ENCODE peak calls at places on chromosomes 12 and 14, in ten cellular contexts. One of them, this sample, is unnamed.
A peak's percentile ranks its signal among the peaks of the same experiment; 100 is the strongest.

GRCh38 chr14:86799244-86799647 is 1193.7 kb downstream of the GALC start:
- DNase-seq in nephron progenitor cell: no peak
- DNase-seq in lower lobe of right lung: no peak
- DNase-seq in BE2C: peak; percentile 46
- DNase-seq in RWPE1: peak; percentile 78
- DNase-seq in AG04449: peak; percentile 94
- DNase-seq in H1: no peak
- DNase-seq in transverse colon: no peak
- DNase-seq in ovary: no peak
- DNase-seq in mucosa of descending colon: no peak
- DNase-seq in this sample: peak; percentile 89

GRCh38 chr12:69266045-69266635 is 26.8 kb downstream of the CPSF6 start:
- DNase-seq in transverse colon: no peak
- DNase-seq in lower lobe of right lung: no peak
- DNase-seq in RWPE1: peak; percentile 12
- DNase-seq in mucosa of descending colon: no peak
- DNase-seq in nephron progenitor cell: no peak
- DNase-seq in BE2C: no peak
- DNase-seq in H1: no peak
- DNase-seq in ovary: no peak
- DNase-seq in AG04449: no peak
- DNase-seq in this sample: peak; percentile 90

GRCh38 chr14:64673748-64674147 is 30.5 kb upstream of the PLEKHG3 start:
- DNase-seq in RWPE1: peak; percentile 28
- DNase-seq in H1: no peak
- DNase-seq in nephron progenitor cell: no peak
- DNase-seq in BE2C: no peak
- DNase-seq in mucosa of descending colon: no peak
- DNase-seq in transverse colon: no peak
- DNase-seq in ovary: no peak
- DNase-seq in lower lobe of right lung: peak; percentile 68
- DNase-seq in AG04449: no peak
- DNase-seq in this sample: peak; percentile 35

GRCh38 chr12:33734871-33735270 is 287.4 kb upstream of the ALG10 start:
- DNase-seq in transverse colon: no peak
- DNase-seq in BE2C: no peak
- DNase-seq in lower lobe of right lung: no peak
- DNase-seq in mucosa of descending colon: no peak
- DNase-seq in RWPE1: no peak
- DNase-seq in ovary: no peak
- DNase-seq in H1: no peak
- DNase-seq in nephron progenitor cell: no peak
- DNase-seq in AG04449: no peak
- DNase-seq in this sample: no peak

GRCh38 chr14:24911324-24912095 is 138.4 kb downstream of the STXBP6 start:
- DNase-seq in nephron progenitor cell: no peak
- DNase-seq in mucosa of descending colon: peak; percentile 60
- DNase-seq in ovary: no peak
- DNase-seq in BE2C: no peak
- DNase-seq in RWPE1: no peak
- DNase-seq in AG04449: no peak
- DNase-seq in transverse colon: no peak
- DNase-seq in H1: no peak
- DNase-seq in lower lobe of right lung: no peak
- DNase-seq in this sample: peak; percentile 10

GRCh38 chr12:93777249-93777648 is 100.1 kb downstream of the CRADD start:
- DNase-seq in RWPE1: no peak
- DNase-seq in transverse colon: no peak
- DNase-seq in BE2C: no peak
- DNase-seq in mucosa of descending colon: no peak
- DNase-seq in AG04449: no peak
- DNase-seq in lower lobe of right lung: no peak
- DNase-seq in nephron progenitor cell: no peak
- DNase-seq in H1: no peak
- DNase-seq in ovary: no peak
- DNase-seq in this sample: no peak

GRCh38 chr14:76768671-76769500 is 7.6 kb downstream of the VASH1 start:
- DNase-seq in transverse colon: no peak
- DNase-seq in BE2C: no peak
- DNase-seq in lower lobe of right lung: no peak
- DNase-seq in RWPE1: no peak
- DNase-seq in AG04449: no peak
- DNase-seq in mucosa of descending colon: no peak
- DNase-seq in nephron progenitor cell: no peak
- DNase-seq in ovary: no peak
- DNase-seq in H1: no peak
- DNase-seq in this sample: no peak

GRCh38 chr12:96156211-96156610 is 38.0 kb upstream of the ELK3 start:
- DNase-seq in mucosa of descending colon: no peak
- DNase-seq in BE2C: no peak
- DNase-seq in H1: no peak
- DNase-seq in RWPE1: no peak
- DNase-seq in AG04449: no peak
- DNase-seq in ovary: no peak
- DNase-seq in nephron progenitor cell: no peak
- DNase-seq in lower lobe of right lung: no peak
- DNase-seq in transverse colon: no peak
- DNase-seq in this sample: no peak

GRCh38 chr12:96710127-96710745 is 196.8 kb upstream of the NEDD1 start:
- DNase-seq in mucosa of descending colon: no peak
- DNase-seq in BE2C: no peak
- DNase-seq in RWPE1: no peak
- DNase-seq in transverse colon: no peak
- DNase-seq in nephron progenitor cell: no peak
- DNase-seq in H1: no peak
- DNase-seq in AG04449: no peak
- DNase-seq in ovary: no peak
- DNase-seq in lower lobe of right lung: no peak
- DNase-seq in this sample: peak; percentile 23

GRCh38 chr14:103801459-103801858 is 45.9 kb downstream of the PPP1R13B start:
- DNase-seq in BE2C: no peak
- DNase-seq in H1: no peak
- DNase-seq in mucosa of descending colon: peak; percentile 7
- DNase-seq in transverse colon: no peak
- DNase-seq in nephron progenitor cell: no peak
- DNase-seq in ovary: no peak
- DNase-seq in AG04449: peak; percentile 46
- DNase-seq in lower lobe of right lung: no peak
- DNase-seq in RWPE1: peak; percentile 84
- DNase-seq in this sample: peak; percentile 94

GRCh38 chr12:52494518-52494917 is 1.5 kb upstream of the KRT6A start:
- DNase-seq in ovary: no peak
- DNase-seq in mucosa of descending colon: no peak
- DNase-seq in lower lobe of right lung: peak; percentile 67
- DNase-seq in RWPE1: peak; percentile 86
- DNase-seq in H1: no peak
- DNase-seq in nephron progenitor cell: no peak
- DNase-seq in transverse colon: peak; percentile 17
- DNase-seq in BE2C: no peak
- DNase-seq in AG04449: no peak
- DNase-seq in this sample: peak; percentile 92

GRCh38 chr12:111628505-111629260 is 29.6 kb upstream of the ATXN2 start:
- DNase-seq in mucosa of descending colon: no peak
- DNase-seq in RWPE1: no peak
- DNase-seq in H1: no peak
- DNase-seq in AG04449: no peak
- DNase-seq in lower lobe of right lung: no peak
- DNase-seq in transverse colon: no peak
- DNase-seq in BE2C: no peak
- DNase-seq in ovary: no peak
- DNase-seq in nephron progenitor cell: no peak
- DNase-seq in this sample: no peak

GRCh38 chr12:71194657-71195056 is 36.9 kb upstream of the TSPAN8 start:
- DNase-seq in lower lobe of right lung: no peak
- DNase-seq in H1: no peak
- DNase-seq in ovary: no peak
- DNase-seq in BE2C: peak; percentile 74
- DNase-seq in mucosa of descending colon: no peak
- DNase-seq in RWPE1: no peak
- DNase-seq in AG04449: no peak
- DNase-seq in transverse colon: no peak
- DNase-seq in nephron progenitor cell: no peak
- DNase-seq in this sample: no peak

GRCh38 chr12:15186593-15186992 is 34.6 kb downstream of the RERG start:
- DNase-seq in mucosa of descending colon: no peak
- DNase-seq in ovary: no peak
- DNase-seq in H1: no peak
- DNase-seq in RWPE1: no peak
- DNase-seq in AG04449: no peak
- DNase-seq in transverse colon: no peak
- DNase-seq in lower lobe of right lung: no peak
- DNase-seq in nephron progenitor cell: no peak
- DNase-seq in BE2C: peak; percentile 77
- DNase-seq in this sample: no peak

GRCh38 chr12:94571556-94571955 is 78.8 kb downstream of the TMCC3 start:
- DNase-seq in ovary: peak; percentile 63
- DNase-seq in AG04449: no peak
- DNase-seq in H1: no peak
- DNase-seq in nephron progenitor cell: no peak
- DNase-seq in mucosa of descending colon: peak; percentile 93
- DNase-seq in transverse colon: peak; percentile 81
- DNase-seq in RWPE1: peak; percentile 68
- DNase-seq in lower lobe of right lung: no peak
- DNase-seq in BE2C: peak; percentile 39
- DNase-seq in this sample: peak; percentile 68

GRCh38 chr14:104632781-104633180 is 28.2 kb upstream of the TMEM179 start:
- DNase-seq in H1: no peak
- DNase-seq in lower lobe of right lung: no peak
- DNase-seq in nephron progenitor cell: no peak
- DNase-seq in RWPE1: no peak
- DNase-seq in mucosa of descending colon: no peak
- DNase-seq in BE2C: no peak
- DNase-seq in AG04449: no peak
- DNase-seq in ovary: no peak
- DNase-seq in transverse colon: no peak
- DNase-seq in this sample: no peak

GRCh38 chr14:90538716-90539495 is 142.1 kb downstream of the CALM1 start:
- DNase-seq in ovary: no peak
- DNase-seq in H1: no peak
- DNase-seq in transverse colon: no peak
- DNase-seq in AG04449: no peak
- DNase-seq in BE2C: peak; percentile 49
- DNase-seq in lower lobe of right lung: peak; percentile 44
- DNase-seq in RWPE1: no peak
- DNase-seq in mucosa of descending colon: no peak
- DNase-seq in nephron progenitor cell: no peak
- DNase-seq in this sample: no peak

GRCh38 chr14:35362441-35362840 is 42.1 kb downstream of the NFKBIA start:
- DNase-seq in AG04449: no peak
- DNase-seq in H1: no peak
- DNase-seq in lower lobe of right lung: peak; percentile 14
- DNase-seq in RWPE1: no peak
- DNase-seq in ovary: no peak
- DNase-seq in nephron progenitor cell: no peak
- DNase-seq in mucosa of descending colon: no peak
- DNase-seq in BE2C: no peak
- DNase-seq in transverse colon: no peak
- DNase-seq in this sample: no peak

GRCh38 chr12:125111403-125111802 is 46.2 kb downstream of the AACS start:
- DNase-seq in ovary: no peak
- DNase-seq in BE2C: no peak
- DNase-seq in RWPE1: no peak
- DNase-seq in lower lobe of right lung: no peak
- DNase-seq in nephron progenitor cell: no peak
- DNase-seq in transverse colon: no peak
- DNase-seq in H1: no peak
- DNase-seq in mucosa of descending colon: no peak
- DNase-seq in AG04449: no peak
- DNase-seq in this sample: no peak

GRCh38 chr12:23221066-23221465 is 596.1 kb downstream of the ETNK1 start:
- DNase-seq in H1: no peak
- DNase-seq in AG04449: no peak
- DNase-seq in mucosa of descending colon: no peak
- DNase-seq in ovary: no peak
- DNase-seq in RWPE1: peak; percentile 5
- DNase-seq in nephron progenitor cell: no peak
- DNase-seq in transverse colon: no peak
- DNase-seq in lower lobe of right lung: no peak
- DNase-seq in BE2C: peak; percentile 60
- DNase-seq in this sample: peak; percentile 30

GRCh38 chr12:7396418-7396817 is 47.5 kb downstream of the CD163L1 start:
- DNase-seq in lower lobe of right lung: no peak
- DNase-seq in ovary: no peak
- DNase-seq in AG04449: no peak
- DNase-seq in nephron progenitor cell: no peak
- DNase-seq in mucosa of descending colon: no peak
- DNase-seq in transverse colon: no peak
- DNase-seq in BE2C: no peak
- DNase-seq in RWPE1: no peak
- DNase-seq in H1: no peak
- DNase-seq in this sample: no peak

GRCh38 chr14:54600685-54601084 is 33.8 kb downstream of the SAMD4A start:
- DNase-seq in RWPE1: no peak
- DNase-seq in mucosa of descending colon: no peak
- DNase-seq in AG04449: peak; percentile 80
- DNase-seq in H1: no peak
- DNase-seq in ovary: no peak
- DNase-seq in nephron progenitor cell: no peak
- DNase-seq in transverse colon: no peak
- DNase-seq in BE2C: no peak
- DNase-seq in lower lobe of right lung: no peak
- DNase-seq in this sample: peak; percentile 69
- TF ChIP-seq CTCF in RWPE1: no peak
- TF ChIP-seq CTCF in mucosa of descending colon: no peak
- TF ChIP-seq CTCF in AG04449: no peak
- TF ChIP-seq CTCF in H1: no peak
- TF ChIP-seq CTCF in ovary: no peak
- TF ChIP-seq CTCF in nephron progenitor cell: no peak
- TF ChIP-seq CTCF in transverse colon: no peak
- TF ChIP-seq CTCF in BE2C: no peak
- TF ChIP-seq CTCF in lower lobe of right lung: no peak
- TF ChIP-seq CTCF in this sample: no peak

GRCh38 chr14:22812744-22813143 is 2.5 kb downstream of the SLC7A7 start:
- DNase-seq in nephron progenitor cell: no peak
- DNase-seq in ovary: no peak
- DNase-seq in BE2C: no peak
- DNase-seq in transverse colon: no peak
- DNase-seq in RWPE1: no peak
- DNase-seq in lower lobe of right lung: no peak
- DNase-seq in AG04449: no peak
- DNase-seq in H1: no peak
- DNase-seq in mucosa of descending colon: no peak
- DNase-seq in this sample: no peak
- TF ChIP-seq CTCF in nephron progenitor cell: no peak
- TF ChIP-seq CTCF in ovary: no peak
- TF ChIP-seq CTCF in BE2C: no peak
- TF ChIP-seq CTCF in transverse colon: no peak
- TF ChIP-seq CTCF in RWPE1: no peak
- TF ChIP-seq CTCF in lower lobe of right lung: no peak
- TF ChIP-seq CTCF in AG04449: no peak
- TF ChIP-seq CTCF in H1: peak; percentile 55
- TF ChIP-seq CTCF in mucosa of descending colon: no peak
- TF ChIP-seq CTCF in this sample: no peak

GRCh38 chr12:27807063-27807703 is 27.1 kb upstream of the MANSC4 start:
- DNase-seq in transverse colon: no peak
- DNase-seq in H1: no peak
- DNase-seq in mucosa of descending colon: no peak
- DNase-seq in BE2C: no peak
- DNase-seq in RWPE1: no peak
- DNase-seq in ovary: no peak
- DNase-seq in AG04449: no peak
- DNase-seq in nephron progenitor cell: no peak
- DNase-seq in lower lobe of right lung: no peak
- DNase-seq in this sample: no peak
- TF ChIP-seq CTCF in transverse colon: no peak
- TF ChIP-seq CTCF in H1: peak; percentile 16
- TF ChIP-seq CTCF in mucosa of descending colon: no peak
- TF ChIP-seq CTCF in BE2C: peak; percentile 3
- TF ChIP-seq CTCF in RWPE1: no peak
- TF ChIP-seq CTCF in ovary: no peak
- TF ChIP-seq CTCF in AG04449: no peak
- TF ChIP-seq CTCF in nephron progenitor cell: no peak
- TF ChIP-seq CTCF in lower lobe of right lung: no peak
- TF ChIP-seq CTCF in this sample: no peak

GRCh38 chr12:119988788-119989618 is at the start of gene BICDL1:
- DNase-seq in RWPE1: peak; percentile 96
- DNase-seq in nephron progenitor cell: peak; percentile 85
- DNase-seq in AG04449: no peak
- DNase-seq in H1: peak; percentile 93
- DNase-seq in mucosa of descending colon: peak; percentile 96
- DNase-seq in ovary: peak; percentile 61
- DNase-seq in lower lobe of right lung: peak; percentile 95
- DNase-seq in transverse colon: peak; percentile 94
- DNase-seq in BE2C: peak; percentile 79
- DNase-seq in this sample: peak; percentile 91
- TF ChIP-seq CTCF in RWPE1: peak; percentile 21
- TF ChIP-seq CTCF in nephron progenitor cell: no peak
- TF ChIP-seq CTCF in AG04449: no peak
- TF ChIP-seq CTCF in H1: no peak
- TF ChIP-seq CTCF in mucosa of descending colon: no peak
- TF ChIP-seq CTCF in ovary: no peak
- TF ChIP-seq CTCF in lower lobe of right lung: no peak
- TF ChIP-seq CTCF in transverse colon: no peak
- TF ChIP-seq CTCF in BE2C: no peak
- TF ChIP-seq CTCF in this sample: no peak